ENCODE peak calls at places on chromosomes 12 and 14, in four cellular contexts. One of them, this sample, is unnamed. For H3K4me1 and H4K20me1, the result is how much of the 10 kb centered on the place peaks cover.

GRCh38 chr14:54681819-54682261 is 114.9 kb downstream of the SAMD4A start:
- DNase-seq in hepatocyte: no peak
- DNase-seq in SK-N-SH: peak
- DNase-seq in GM23338: no peak
- DNase-seq in this sample: no peak

GRCh38 chr14:26773906-26774593 is 176.2 kb upstream of the NOVA1 start:
- DNase-seq in hepatocyte: no peak
- DNase-seq in SK-N-SH: no peak
- DNase-seq in GM23338: no peak
- DNase-seq in this sample: no peak

GRCh38 chr12:10554971-10555481 is 49.3 kb downstream of the EIF2S3B start:
- DNase-seq in hepatocyte: no peak
- DNase-seq in SK-N-SH: no peak
- DNase-seq in GM23338: no peak
- DNase-seq in this sample: no peak

GRCh38 chr14:102616318-102616717 is 23.9 kb downstream of the RCOR1 start:
- DNase-seq in hepatocyte: no peak
- DNase-seq in SK-N-SH: no peak
- DNase-seq in GM23338: no peak
- DNase-seq in this sample: no peak

GRCh38 chr12:97148941-97149559 is 242.0 kb downstream of the NEDD1 start:
- DNase-seq in hepatocyte: peak
- DNase-seq in SK-N-SH: peak
- DNase-seq in GM23338: peak
- DNase-seq in this sample: peak

GRCh38 chr14:88541324-88541723 is 13.5 kb downstream of the PTPN21 start:
- DNase-seq in hepatocyte: no peak
- DNase-seq in SK-N-SH: no peak
- DNase-seq in GM23338: no peak
- DNase-seq in this sample: no peak

GRCh38 chr12:31482816-31483215 is 108.1 kb downstream of the DENND5B start:
- DNase-seq in hepatocyte: no peak
- DNase-seq in SK-N-SH: no peak
- DNase-seq in GM23338: no peak
- DNase-seq in this sample: no peak

GRCh38 chr14:20707622-20708021 is 19.1 kb downstream of the ANG start:
- DNase-seq in hepatocyte: peak
- DNase-seq in SK-N-SH: no peak
- DNase-seq in GM23338: no peak
- DNase-seq in this sample: no peak

GRCh38 chr14:38554046-38554445 is 298.2 kb upstream of the CLEC14A start:
- DNase-seq in hepatocyte: no peak
- DNase-seq in SK-N-SH: no peak
- DNase-seq in GM23338: no peak
- DNase-seq in this sample: no peak

GRCh38 chr12:55396326-55396725 is 4.0 kb upstream of the OR6C65 start:
- DNase-seq in hepatocyte: no peak
- DNase-seq in SK-N-SH: no peak
- DNase-seq in GM23338: no peak
- DNase-seq in this sample: no peak

GRCh38 chr12:27785882-27786570 is 6.0 kb upstream of the MANSC4 start:
- DNase-seq in hepatocyte: no peak
- DNase-seq in SK-N-SH: no peak
- DNase-seq in GM23338: no peak
- DNase-seq in this sample: no peak

GRCh38 chr12:2051700-2052625 is 824 bp upstream of the CACNA1C start:
- DNase-seq in hepatocyte: peak
- DNase-seq in SK-N-SH: peak
- DNase-seq in GM23338: peak
- DNase-seq in this sample: no peak

GRCh38 chr12:50102648-50103309 is 1.0 kb upstream of the GPD1 start:
- DNase-seq in hepatocyte: no peak
- DNase-seq in SK-N-SH: no peak
- DNase-seq in GM23338: peak
- DNase-seq in this sample: no peak

GRCh38 chr12:12779529-12779928 is 5.9 kb upstream of the APOLD1 start:
- DNase-seq in hepatocyte: peak
- DNase-seq in SK-N-SH: no peak
- DNase-seq in GM23338: no peak
- DNase-seq in this sample: no peak

GRCh38 chr14:84646791-84647500 is 883.0 kb upstream of the FLRT2 start:
- DNase-seq in hepatocyte: no peak
- DNase-seq in SK-N-SH: no peak
- DNase-seq in GM23338: no peak
- DNase-seq in this sample: no peak

GRCh38 chr14:49930720-49931119 is 37.8 kb downstream of the ARF6 start:
- DNase-seq in hepatocyte: no peak
- DNase-seq in SK-N-SH: no peak
- DNase-seq in GM23338: no peak
- DNase-seq in this sample: peak

GRCh38 chr12:22541496-22541895 is 2.8 kb downstream of the C2CD5 start:
- DNase-seq in hepatocyte: no peak
- DNase-seq in SK-N-SH: no peak
- DNase-seq in GM23338: no peak
- DNase-seq in this sample: no peak

GRCh38 chr12:32897688-32898573 is 1.4 kb upstream of the PKP2 start:
- DNase-seq in hepatocyte: no peak
- DNase-seq in SK-N-SH: no peak
- DNase-seq in GM23338: no peak
- DNase-seq in this sample: no peak

GRCh38 chr12:39764944-39765560 is 145.4 kb upstream of the ABCD2 start:
- DNase-seq in hepatocyte: peak
- DNase-seq in SK-N-SH: peak
- DNase-seq in GM23338: peak
- DNase-seq in this sample: peak

GRCh38 chr12:70292017-70292776 is 49.0 kb downstream of the CNOT2 start:
- DNase-seq in hepatocyte: no peak
- DNase-seq in SK-N-SH: no peak
- DNase-seq in GM23338: peak
- DNase-seq in this sample: no peak

GRCh38 chr14:34693228-34693939 is 21.0 kb downstream of the CFL2 start:
- DNase-seq in hepatocyte: peak
- DNase-seq in SK-N-SH: no peak
- DNase-seq in GM23338: peak
- DNase-seq in this sample: peak

GRCh38 chr12:69042970-69043369 is 110.0 kb upstream of the CPM start:
- DNase-seq in hepatocyte: no peak
- DNase-seq in SK-N-SH: no peak
- DNase-seq in GM23338: no peak
- DNase-seq in this sample: no peak

GRCh38 chr14:65321370-65321875 is 91.1 kb upstream of the FUT8 start:
- DNase-seq in hepatocyte: no peak
- DNase-seq in SK-N-SH: no peak
- DNase-seq in GM23338: no peak
- DNase-seq in this sample: peak

GRCh38 chr12:18807714-18808113 is 69.8 kb downstream of the CAPZA3 start:
- DNase-seq in hepatocyte: no peak
- DNase-seq in SK-N-SH: no peak
- DNase-seq in GM23338: no peak
- DNase-seq in this sample: no peak

GRCh38 chr12:68733661-68734071 is 12.3 kb upstream of the SLC35E3 start:
- DNase-seq in hepatocyte: no peak
- DNase-seq in SK-N-SH: no peak
- DNase-seq in GM23338: no peak
- DNase-seq in this sample: no peak

GRCh38 chr12:56724660-56724988 is 475 bp downstream of the NACA start:
- DNase-seq in hepatocyte: peak
- DNase-seq in SK-N-SH: no peak
- DNase-seq in GM23338: peak
- DNase-seq in this sample: no peak
- H3K4me1 ChIP-seq in hepatocyte: under half
- H3K4me1 ChIP-seq in SK-N-SH: under half
- H3K4me1 ChIP-seq in GM23338: under half
- H3K4me1 ChIP-seq in this sample: under half

GRCh38 chr12:116189692-116190091 is 87.8 kb downstream of the MED13L start:
- DNase-seq in hepatocyte: no peak
- DNase-seq in SK-N-SH: no peak
- DNase-seq in GM23338: no peak
- DNase-seq in this sample: no peak
- H4K20me1 ChIP-seq in hepatocyte: half or more
- H4K20me1 ChIP-seq in SK-N-SH: half or more
- H4K20me1 ChIP-seq in GM23338: under half
- H4K20me1 ChIP-seq in this sample: under half

DNA sequence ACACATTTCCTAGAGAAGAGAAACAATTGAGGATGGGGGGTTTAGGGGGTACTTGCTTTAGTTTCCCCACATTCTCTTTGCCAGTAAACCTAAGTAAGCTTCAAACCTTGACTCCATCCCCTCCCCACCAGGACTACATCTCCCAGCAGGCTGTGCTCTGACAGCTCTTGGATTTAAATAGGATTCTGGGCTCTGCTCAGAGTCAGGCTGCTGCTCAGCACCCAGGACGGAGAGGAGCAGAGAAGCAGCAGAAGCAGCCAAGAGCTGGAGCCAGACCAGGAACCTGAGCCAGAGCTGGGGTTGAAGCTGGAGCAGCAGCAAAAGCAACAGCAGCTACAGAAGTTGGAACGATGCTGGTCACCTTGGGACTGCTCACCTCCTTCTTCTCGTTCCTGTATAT is 20.6 kb downstream of the RDH12 start:
- DNase-seq in hepatocyte: peak
- DNase-seq in SK-N-SH: peak
- DNase-seq in GM23338: peak
- DNase-seq in this sample: no peak
- TF ChIP-seq EZH2phosphoT487 in hepatocyte: no peak
- TF ChIP-seq EZH2phosphoT487 in SK-N-SH: no peak
- TF ChIP-seq EZH2phosphoT487 in GM23338: no peak
- TF ChIP-seq EZH2phosphoT487 in this sample: no peak

GRCh38 chr12:106127289-106128126 is 11.2 kb downstream of the NUAK1 start:
- DNase-seq in hepatocyte: no peak
- DNase-seq in SK-N-SH: no peak
- DNase-seq in GM23338: no peak
- DNase-seq in this sample: no peak

GRCh38 chr12:106131671-106132070 is 7.1 kb downstream of the NUAK1 start:
- DNase-seq in hepatocyte: no peak
- DNase-seq in SK-N-SH: peak
- DNase-seq in GM23338: no peak
- DNase-seq in this sample: no peak

GRCh38 chr12:106130474-106131113 is 8.2 kb downstream of the NUAK1 start:
- DNase-seq in hepatocyte: no peak
- DNase-seq in SK-N-SH: no peak
- DNase-seq in GM23338: no peak
- DNase-seq in this sample: no peak

GRCh38 chr12:106126441-106127288 is 12.1 kb downstream of the NUAK1 start:
- DNase-seq in hepatocyte: peak
- DNase-seq in SK-N-SH: no peak
- DNase-seq in GM23338: no peak
- DNase-seq in this sample: no peak

DNA sequence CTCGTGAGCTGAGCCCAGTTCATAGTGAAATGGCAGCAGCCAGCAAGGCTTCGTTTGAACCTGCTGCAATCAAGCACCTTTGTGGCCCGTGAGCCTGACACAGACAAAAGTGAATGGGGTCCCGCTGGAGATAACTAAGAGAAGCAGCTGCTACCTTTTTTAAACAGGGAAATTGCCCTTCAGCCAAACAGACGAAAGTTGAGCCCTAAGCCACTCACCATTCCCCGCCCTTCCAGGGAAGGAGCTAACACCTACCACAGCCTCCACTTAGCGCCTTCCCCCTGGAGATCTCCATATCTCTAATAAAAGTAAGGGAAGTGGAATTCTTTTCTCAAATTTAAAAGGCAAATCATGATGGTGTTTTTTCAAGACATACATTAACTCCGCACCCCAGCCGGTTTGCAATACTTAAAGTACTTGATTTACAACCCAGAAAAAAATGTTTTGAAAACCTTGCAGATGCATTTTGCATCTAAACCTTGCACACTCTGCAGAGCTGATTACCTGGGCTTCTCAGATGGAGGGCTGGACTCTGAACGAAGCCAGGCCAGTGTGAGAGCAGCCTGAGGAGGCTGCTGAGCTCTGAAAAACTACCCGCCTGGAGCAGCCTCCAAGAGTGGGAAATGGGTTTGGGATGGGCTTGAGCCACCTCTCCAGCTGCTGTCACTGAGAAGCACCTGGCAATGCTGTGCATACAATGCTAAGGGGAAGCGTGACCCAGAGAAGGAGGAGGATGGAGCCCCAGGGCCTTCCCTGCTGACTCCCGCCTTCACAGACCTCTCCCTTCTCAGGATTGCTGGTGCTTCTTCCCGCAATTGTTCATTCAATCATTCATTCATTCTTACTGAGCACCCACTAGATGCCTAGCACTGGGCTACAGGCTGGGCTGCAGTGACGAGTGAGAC is 10.0 kb downstream of the NUAK1 start:
- DNase-seq in hepatocyte: no peak
- DNase-seq in SK-N-SH: no peak
- DNase-seq in GM23338: peak
- DNase-seq in this sample: no peak
- H3K4me1 ChIP-seq in hepatocyte: half or more
- H3K4me1 ChIP-seq in SK-N-SH: under half
- H3K4me1 ChIP-seq in GM23338: half or more
- H3K4me1 ChIP-seq in this sample: under half

GRCh38 chr12:113184900-113185179 is 438 bp downstream of the DDX54 start:
- DNase-seq in hepatocyte: peak
- DNase-seq in SK-N-SH: peak
- DNase-seq in GM23338: peak
- DNase-seq in this sample: peak
- H4K20me1 ChIP-seq in hepatocyte: under half
- H4K20me1 ChIP-seq in SK-N-SH: under half
- H4K20me1 ChIP-seq in GM23338: under half
- H4K20me1 ChIP-seq in this sample: under half

DNA sequence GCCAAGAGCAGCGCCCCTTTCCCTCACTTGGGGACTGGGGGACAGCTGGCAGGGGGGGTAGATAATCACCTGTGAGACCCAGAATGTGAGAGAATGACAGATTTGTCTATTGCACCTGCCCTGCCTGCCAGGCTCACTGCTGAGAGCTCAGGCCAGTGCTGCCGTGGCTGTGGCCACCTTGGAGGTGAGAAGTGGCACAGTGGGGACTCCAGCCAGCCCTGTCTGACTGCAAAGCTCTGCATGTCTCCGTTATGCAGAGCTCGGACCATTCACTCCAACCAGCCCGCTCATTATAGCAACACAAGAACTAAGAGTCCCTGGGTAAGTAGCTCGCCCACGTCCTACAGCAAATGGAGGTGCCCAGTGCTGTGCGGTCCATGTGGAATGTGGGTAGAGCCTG is 88.8 kb downstream of the DICER1 start:
- DNase-seq in hepatocyte: no peak
- DNase-seq in SK-N-SH: no peak
- DNase-seq in GM23338: no peak
- DNase-seq in this sample: no peak
- TF ChIP-seq EZH2phosphoT487 in hepatocyte: no peak
- TF ChIP-seq EZH2phosphoT487 in SK-N-SH: no peak
- TF ChIP-seq EZH2phosphoT487 in GM23338: no peak
- TF ChIP-seq EZH2phosphoT487 in this sample: no peak

GRCh38 chr14:100644784-100645183 is 57.6 kb upstream of the BEGAIN start:
- DNase-seq in hepatocyte: no peak
- DNase-seq in SK-N-SH: no peak
- DNase-seq in GM23338: no peak
- DNase-seq in this sample: no peak
- H3K4me1 ChIP-seq in hepatocyte: under half
- H3K4me1 ChIP-seq in SK-N-SH: under half
- H3K4me1 ChIP-seq in GM23338: under half
- H3K4me1 ChIP-seq in this sample: under half

GRCh38 chr14:31181271-31181670 is 26.3 kb downstream of the HECTD1 start:
- DNase-seq in hepatocyte: no peak
- DNase-seq in SK-N-SH: no peak
- DNase-seq in GM23338: no peak
- DNase-seq in this sample: peak
- H4K20me1 ChIP-seq in hepatocyte: under half
- H4K20me1 ChIP-seq in SK-N-SH: under half
- H4K20me1 ChIP-seq in GM23338: under half
- H4K20me1 ChIP-seq in this sample: under half

This sample was measured in OCI-LY7.